ENCODE peak calls at places on chromosomes 13 and 19, in nine cellular contexts. Q is heart left ventricle, Y is A549, S is stomach, D is transverse colon, H is suprapubic skin, Z is IMR-90, G is tibial nerve, E is gastrocnemius medialis. W is an unnamed sample.

GRCh38 chr19:35045667-35046300 is 4.3 kb downstream of the HPN start:
- DNase-seq in E (no peak), Z (peak; percentile 28), G (no peak), D (no peak), S (no peak), Q (no peak), Y (peak; percentile 81), H (no peak), W (no peak)

GRCh38 chr13:76148926-76149325 is 512.8 kb downstream of the LMO7 start:
- DNase-seq in S (no peak), H (no peak), Z (peak; percentile 93), G (no peak), Y (no peak), E (no peak), D (no peak), Q (no peak), W (no peak)

GRCh38 chr13:102399791-102400618 is 1.8 kb downstream of the FGF14 start:
- DNase-seq in D (peak; percentile 9), Y (no peak), G (no peak), Z (no peak), E (no peak), S (no peak), Q (peak; percentile 11), H (peak; percentile 64), W (peak; percentile 86)

GRCh38 chr19:29798783-29799182 is 13.0 kb upstream of the CCNE1 start:
- DNase-seq in G (no peak), Y (no peak), Z (peak; percentile 60), S (no peak), D (no peak), H (no peak), E (no peak), Q (no peak), W (no peak)

GRCh38 chr19:46211201-46211881 is 18.2 kb upstream of the IGFL1 start:
- DNase-seq in S (peak; percentile 53), D (no peak), H (no peak), Y (peak; percentile 80), G (no peak), Q (no peak), Z (no peak), E (no peak), W (no peak)

GRCh38 chr13:50421457-50422130 is 406.4 kb downstream of the KCNRG start:
- DNase-seq in G (no peak), D (no peak), Q (no peak), Z (peak; percentile 38), S (no peak), Y (no peak), E (no peak), H (no peak), W (no peak)

GRCh38 chr13:27599096-27599495 is 21.2 kb downstream of the LNX2 start:
- DNase-seq in D (no peak), S (no peak), E (no peak), Q (no peak), Y (no peak), Z (no peak), G (no peak), H (no peak), W (no peak)

GRCh38 chr13:30480292-30480947 is 14.7 kb upstream of the HMGB1 start:
- DNase-seq in E (no peak), Q (no peak), D (no peak), G (no peak), S (peak; percentile 66), H (no peak), Y (no peak), Z (no peak), W (no peak)

GRCh38 chr13:23447927-23448326 is 14.4 kb upstream of the SACS start:
- DNase-seq in Q (no peak), H (no peak), E (no peak), S (no peak), Z (peak; percentile 96), G (no peak), Y (no peak), D (no peak), W (no peak)

GRCh38 chr13:75802161-75802560 is 166.0 kb downstream of the LMO7 start:
- DNase-seq in Y (no peak), Q (no peak), G (no peak), S (no peak), H (no peak), D (no peak), E (no peak), Z (no peak), W (no peak)

GRCh38 chr19:10593820-10594637 is 6.9 kb upstream of the AP1M2 start:
- DNase-seq in Y (no peak), E (peak; percentile 11), H (peak; percentile 69), S (no peak), Q (no peak), D (peak; percentile 53), G (peak; percentile 76), Z (no peak), W (peak; percentile 56)

GRCh38 chr19:35986664-35987570 is 8.1 kb upstream of the SDHAF1 start:
- DNase-seq in G (no peak), Z (no peak), H (no peak), Q (peak; percentile 25), D (peak; percentile 57), S (no peak), E (no peak), Y (peak; percentile 59), W (peak; percentile 38)

GRCh38 chr13:40792284-40793051 is 3.1 kb downstream of the SLC25A15 start:
- DNase-seq in E (no peak), S (no peak), Y (no peak), D (no peak), G (no peak), H (no peak), Q (no peak), Z (no peak), W (no peak)

GRCh38 chr19:10718205-10719196 is 622 bp downstream of the DNM2 start:
- DNase-seq in Y (no peak), H (peak; percentile 75), Q (peak; percentile 39), E (no peak), D (peak; percentile 41), S (peak; percentile 51), Z (peak; percentile 28), G (no peak), W (peak; percentile 89)

GRCh38 chr13:36148436-36148835 is 17.3 kb upstream of the DCLK1 start:
- DNase-seq in Y (no peak), Q (no peak), S (no peak), G (no peak), H (no peak), E (no peak), Z (no peak), D (no peak), W (no peak)

GRCh38 chr19:55931936-55932386 is at the start of gene NLRP13:
- DNase-seq in S (no peak), Q (no peak), G (no peak), Z (no peak), D (no peak), Y (no peak), H (no peak), E (no peak), W (no peak)

GRCh38 chr13:89695343-89696257 is 1651.9 kb upstream of the MIR17HG start:
- DNase-seq in Z (peak; percentile 8), Y (peak; percentile 39), D (peak; percentile 9), H (no peak), E (no peak), G (peak; percentile 35), S (peak; percentile 39), Q (no peak), W (no peak)

GRCh38 chr13:34522818-34523217 is 419.3 kb upstream of the NBEA start:
- DNase-seq in S (no peak), D (no peak), E (no peak), H (no peak), G (no peak), Y (peak; percentile 40), Q (no peak), Z (no peak), W (no peak)

GRCh38 chr13:34521166-34521565 is 420.9 kb upstream of the NBEA start:
- DNase-seq in Y (no peak), S (no peak), E (no peak), H (no peak), Z (no peak), G (no peak), Q (no peak), D (no peak), W (no peak)

DNA sequence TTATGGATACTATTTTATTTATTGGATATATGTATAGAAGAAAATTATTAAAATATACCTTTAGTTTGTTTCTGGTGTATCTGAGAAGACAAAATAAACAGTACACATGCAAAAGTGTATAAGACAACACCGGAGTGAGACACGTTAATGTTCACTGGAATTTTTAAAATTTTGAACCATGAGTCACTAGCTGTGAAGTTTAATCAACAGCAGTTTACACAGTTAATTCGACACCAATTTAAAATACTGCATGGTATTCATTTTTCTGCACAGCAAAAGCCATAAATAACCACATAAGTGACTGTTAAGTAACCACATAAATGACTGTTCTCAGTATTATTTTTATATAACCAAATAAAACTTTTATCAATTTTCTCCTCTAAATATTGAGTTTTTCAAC is 418.7 kb upstream of the NBEA start:
- DNase-seq in G (no peak), S (no peak), D (no peak), Z (no peak), H (no peak), Q (no peak), Y (no peak), E (no peak), W (no peak)
- H3K4me3 ChIP-seq in G (no peak overlapping the region), S (no peak overlapping the region), D (no peak overlapping the region), Z (no peak overlapping the region), H (no peak overlapping the region), Q (no peak overlapping the region), Y (no peak overlapping the region), E (no peak overlapping the region), W (no peak overlapping the region)

GRCh38 chr19:52942371-52943133 is 19.3 kb upstream of the ZNF888 start:
- DNase-seq in H (peak; percentile 97), Z (peak; percentile 75), G (peak; percentile 92), D (peak; percentile 98), Q (peak; percentile 89), E (peak; percentile 68), Y (no peak), S (peak; percentile 97), W (peak; percentile 94)
- TF ChIP-seq POLR2A in H (peak; percentile 51), Z (peak; percentile 71), G (peak; percentile 48), D (peak; percentile 95), Q (no peak), E (peak; percentile 40), Y (no peak), S (no peak), W (no peak)

DNA sequence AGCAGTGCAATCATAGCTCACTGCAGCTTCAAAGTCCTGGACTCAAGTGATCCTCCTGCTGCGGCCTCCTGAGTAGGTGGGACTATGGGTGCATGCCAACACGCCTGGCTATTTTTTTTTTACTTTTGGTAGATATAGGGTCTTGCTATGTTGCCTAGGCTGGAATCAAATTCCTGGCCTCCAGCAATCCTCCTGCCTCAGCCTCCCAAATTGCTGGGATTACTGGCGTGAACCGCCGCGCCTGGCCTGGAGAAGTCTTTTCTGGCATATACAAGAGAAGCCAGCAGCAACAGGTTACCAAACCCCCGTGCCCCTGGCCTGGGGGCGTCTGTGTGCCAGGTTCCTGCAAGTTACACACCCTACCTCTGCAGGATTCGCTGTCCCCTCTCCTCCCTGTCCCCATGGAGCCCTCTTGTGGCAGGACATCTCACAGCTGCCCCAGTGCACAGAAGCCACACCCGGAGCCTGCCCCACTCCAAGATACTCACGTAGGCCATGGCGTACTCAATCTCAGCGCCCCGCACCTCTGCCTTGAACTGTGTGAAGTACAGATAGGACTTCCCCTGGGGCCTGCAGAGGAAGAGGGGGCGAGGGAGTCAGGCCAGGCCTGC is 9.9 kb downstream of the MYDGF start:
- DNase-seq in Z (no peak), Y (peak; percentile 50), G (no peak), D (peak; percentile 33), S (peak; percentile 45), H (no peak), Q (no peak), E (no peak), W (no peak)
- TF ChIP-seq CTCF in Z (no peak), Y (peak; percentile 25), G (no peak), D (no peak), S (no peak), H (no peak), Q (peak; percentile 25), E (no peak), W (no peak)

GRCh38 chr13:32037471-32037870 is 5.9 kb downstream of the FRY start:
- DNase-seq in Y (no peak), D (no peak), E (no peak), Q (no peak), S (no peak), Z (no peak), G (no peak), H (no peak), W (no peak)
- H3K4me3 ChIP-seq in Y (no peak overlapping the region), D (no peak overlapping the region), E (no peak overlapping the region), Q (no peak overlapping the region), S (no peak overlapping the region), Z (no peak overlapping the region), G (no peak overlapping the region), H (no peak overlapping the region), W (no peak overlapping the region)